ENCODE peak calls at places on chromosomes 5 and 9, in ten cellular contexts. One of them, this sample, is unnamed.

GRCh38 chr9:110650991-110651411 is 17.6 kb upstream of the MUSK start:
- DNase-seq in A172: peak
- DNase-seq in stimulated activated CD4-positive, alpha-beta T cell treated with anti-CD3 and anti-CD28 coated beads, Interleukin-2, amount 100 ng/mL, for 48 hours: no peak
- DNase-seq in ureter: no peak
- DNase-seq in astrocyte of the spinal cord: peak
- DNase-seq in NCI-H2029: no peak
- DNase-seq in NCI-H69: no peak
- DNase-seq in A549: no peak
- DNase-seq in aorta: no peak
- DNase-seq in left cardiac atrium: no peak
- DNase-seq in this sample: no peak

GRCh38 chr5:176365663-176366574 is 632 bp downstream of the ARL10 start:
- DNase-seq in stimulated activated CD4-positive, alpha-beta T cell treated with anti-CD3 and anti-CD28 coated beads, Interleukin-2, amount 100 ng/mL, for 48 hours: peak
- DNase-seq in ureter: no peak
- DNase-seq in left cardiac atrium: peak
- DNase-seq in NCI-H69: peak
- DNase-seq in A172: no peak
- DNase-seq in A549: no peak
- DNase-seq in astrocyte of the spinal cord: peak
- DNase-seq in NCI-H2029: no peak
- DNase-seq in aorta: peak
- DNase-seq in this sample: no peak

GRCh38 chr9:73269430-73270101 is 117.9 kb downstream of the ANXA1 start:
- DNase-seq in NCI-H2029: peak
- DNase-seq in aorta: no peak
- DNase-seq in left cardiac atrium: no peak
- DNase-seq in A172: peak
- DNase-seq in astrocyte of the spinal cord: peak
- DNase-seq in A549: peak
- DNase-seq in ureter: no peak
- DNase-seq in stimulated activated CD4-positive, alpha-beta T cell treated with anti-CD3 and anti-CD28 coated beads, Interleukin-2, amount 100 ng/mL, for 48 hours: no peak
- DNase-seq in NCI-H69: peak
- DNase-seq in this sample: no peak

GRCh38 chr5:154546719-154547118 is 68.7 kb upstream of the HAND1 start:
- DNase-seq in ureter: no peak
- DNase-seq in astrocyte of the spinal cord: no peak
- DNase-seq in NCI-H69: peak
- DNase-seq in NCI-H2029: no peak
- DNase-seq in aorta: no peak
- DNase-seq in A172: no peak
- DNase-seq in left cardiac atrium: no peak
- DNase-seq in A549: no peak
- DNase-seq in stimulated activated CD4-positive, alpha-beta T cell treated with anti-CD3 and anti-CD28 coated beads, Interleukin-2, amount 100 ng/mL, for 48 hours: no peak
- DNase-seq in this sample: no peak

GRCh38 chr5:76701298-76701697 is 14.6 kb upstream of the F2R start:
- DNase-seq in A549: no peak
- DNase-seq in NCI-H69: no peak
- DNase-seq in left cardiac atrium: peak
- DNase-seq in A172: peak
- DNase-seq in ureter: no peak
- DNase-seq in NCI-H2029: no peak
- DNase-seq in astrocyte of the spinal cord: peak
- DNase-seq in aorta: no peak
- DNase-seq in stimulated activated CD4-positive, alpha-beta T cell treated with anti-CD3 and anti-CD28 coated beads, Interleukin-2, amount 100 ng/mL, for 48 hours: no peak
- DNase-seq in this sample: no peak

GRCh38 chr5:92613546-92613945 is 967.5 kb downstream of the NR2F1-AS1 start:
- DNase-seq in stimulated activated CD4-positive, alpha-beta T cell treated with anti-CD3 and anti-CD28 coated beads, Interleukin-2, amount 100 ng/mL, for 48 hours: no peak
- DNase-seq in NCI-H69: no peak
- DNase-seq in astrocyte of the spinal cord: peak
- DNase-seq in A172: peak
- DNase-seq in ureter: no peak
- DNase-seq in aorta: no peak
- DNase-seq in NCI-H2029: no peak
- DNase-seq in left cardiac atrium: no peak
- DNase-seq in A549: no peak
- DNase-seq in this sample: no peak

GRCh38 chr5:172541119-172541763 is 86.9 kb upstream of the SH3PXD2B start:
- DNase-seq in left cardiac atrium: no peak
- DNase-seq in astrocyte of the spinal cord: no peak
- DNase-seq in A549: no peak
- DNase-seq in NCI-H2029: no peak
- DNase-seq in A172: no peak
- DNase-seq in NCI-H69: no peak
- DNase-seq in stimulated activated CD4-positive, alpha-beta T cell treated with anti-CD3 and anti-CD28 coated beads, Interleukin-2, amount 100 ng/mL, for 48 hours: no peak
- DNase-seq in ureter: peak
- DNase-seq in aorta: peak
- DNase-seq in this sample: no peak

GRCh38 chr9:38356851-38357250 is 35.7 kb upstream of the ALDH1B1 start:
- DNase-seq in NCI-H69: no peak
- DNase-seq in stimulated activated CD4-positive, alpha-beta T cell treated with anti-CD3 and anti-CD28 coated beads, Interleukin-2, amount 100 ng/mL, for 48 hours: no peak
- DNase-seq in ureter: no peak
- DNase-seq in A172: no peak
- DNase-seq in NCI-H2029: no peak
- DNase-seq in A549: no peak
- DNase-seq in aorta: no peak
- DNase-seq in left cardiac atrium: no peak
- DNase-seq in astrocyte of the spinal cord: no peak
- DNase-seq in this sample: no peak